ENCODE peak calls at places on chromosomes 5 and 9, in seven cellular contexts. W is glomerular endothelial cell; F is fibroblast of gingiva; E is iris pigment epithelial cell; U is HCEC 1CT; D is stimulated activated CD8-positive, alpha-beta memory T cell treated with anti-CD3 and anti-CD28 coated beads, Interleukin-7, amount 100 ng/mL, for 1 hour; O is stimulated activated CD4-positive, alpha-beta T cell treated with anti-CD3 and anti-CD28 coated beads, Interleukin-15, amount 100 ng/mL, for 48 hours. V is an unnamed sample.

GRCh38 chr9:132749316-132749715 is 79.1 kb downstream of the GTF3C4 start:
- DNase-seq in W (no peak), F (no peak), E (no peak), U (no peak), D (no peak), O (no peak), V (no peak)

GRCh38 chr5:16975950-16976624 is 40.0 kb upstream of the MYO10 start:
- DNase-seq in W (no peak), F (no peak), E (no peak), U (no peak), D (no peak), O (no peak), V (no peak)

GRCh38 chr5:141914154-141914743 is 9.4 kb upstream of the DELE1 start:
- DNase-seq in W (no peak), F (no peak), E (peak), U (no peak), D (no peak), O (no peak), V (no peak)

GRCh38 chr5:113039229-113039628 is 62.6 kb downstream of the DCP2 start:
- DNase-seq in W (no peak), F (no peak), E (no peak), U (no peak), D (no peak), O (no peak), V (no peak)

GRCh38 chr5:95739857-95740256 is 8.7 kb downstream of the RHOBTB3 start:
- DNase-seq in W (no peak), F (no peak), E (no peak), U (no peak), D (no peak), O (no peak), V (no peak)

GRCh38 chr9:38309324-38310195 is 82.9 kb upstream of the ALDH1B1 start:
- DNase-seq in W (no peak), F (no peak), E (peak), U (no peak), D (no peak), O (no peak), V (peak)

GRCh38 chr9:93237535-93237934 is 53.6 kb downstream of the WNK2 start:
- DNase-seq in W (no peak), F (no peak), E (no peak), U (no peak), D (no peak), O (no peak), V (no peak)

GRCh38 chr9:93958121-93958874 is 3.1 kb upstream of the BARX1 start:
- DNase-seq in W (no peak), F (peak), E (no peak), U (no peak), D (no peak), O (no peak), V (no peak)

GRCh38 chr9:76203373-76203772 is 190.9 kb downstream of the RFK start:
- DNase-seq in W (no peak), F (no peak), E (no peak), U (no peak), D (no peak), O (no peak), V (no peak)

GRCh38 chr9:83284766-83285165 is 221.8 kb upstream of the RASEF start:
- DNase-seq in W (no peak), F (no peak), E (no peak), U (no peak), D (no peak), O (no peak), V (no peak)

GRCh38 chr9:132268725-132269352 is 85.9 kb downstream of the SETX start:
- DNase-seq in W (peak), F (peak), E (peak), U (peak), D (peak), O (peak), V (peak)

GRCh38 chr9:28598396-28598795 is 1025.1 kb upstream of the C9orf72 start:
- DNase-seq in W (no peak), F (no peak), E (peak), U (no peak), D (no peak), O (no peak), V (no peak)

GRCh38 chr9:88660611-88661010 is 125.6 kb downstream of the NXNL2 start:
- DNase-seq in W (no peak), F (no peak), E (peak), U (peak), D (no peak), O (no peak), V (no peak)

GRCh38 chr5:115068239-115069086 is 101.2 kb downstream of the TRIM36 start:
- DNase-seq in W (no peak), F (no peak), E (peak), U (peak), D (no peak), O (peak), V (no peak)

GRCh38 chr9:127369428-127369827 is 27.5 kb upstream of the SLC2A8 start:
- DNase-seq in W (no peak), F (no peak), E (no peak), U (no peak), D (no peak), O (no peak), V (no peak)

GRCh38 chr5:32323741-32324140 is 11.0 kb upstream of the MTMR12 start:
- DNase-seq in W (no peak), F (no peak), E (no peak), U (no peak), D (no peak), O (no peak), V (no peak)

GRCh38 chr5:132234684-132235062 is 7.0 kb upstream of the P4HA2 start:
- DNase-seq in W (no peak), F (no peak), E (no peak), U (no peak), D (no peak), O (no peak), V (no peak)

GRCh38 chr9:4762108-4762888 is 21.3 kb upstream of the AK3 start:
- DNase-seq in W (peak), F (peak), E (peak), U (peak), D (peak), O (peak), V (peak)

GRCh38 chr5:111672126-111672525 is 84.9 kb downstream of the NREP start:
- DNase-seq in W (no peak), F (no peak), E (no peak), U (no peak), D (no peak), O (no peak), V (no peak)

GRCh38 chr9:99832558-99832864 is 10.8 kb downstream of the NR4A3 start:
- DNase-seq in W (no peak), F (no peak), E (no peak), U (no peak), D (no peak), O (no peak), V (no peak)

GRCh38 chr9:129604766-129605163 is 16.1 kb downstream of the C9orf50 start:
- DNase-seq in W (no peak), F (no peak), E (no peak), U (no peak), D (no peak), O (no peak), V (no peak)

GRCh38 chr5:128649183-128649582 is 111.1 kb upstream of the FBN2 start:
- DNase-seq in W (peak), F (peak), E (peak), U (peak), D (no peak), O (no peak), V (no peak)

GRCh38 chr5:84303315-84303714 is 81.4 kb downstream of the EDIL3 start:
- DNase-seq in W (no peak), F (no peak), E (peak), U (peak), D (no peak), O (no peak), V (no peak)

GRCh38 chr9:35748858-35749514 is at the start of the genes GBA2 and RGP1:
- DNase-seq in W (no peak), F (peak), E (peak), U (peak), D (peak), O (no peak), V (no peak)

GRCh38 chr9:85536514-85536913 is 205.2 kb downstream of the AGTPBP1 start:
- DNase-seq in W (no peak), F (no peak), E (no peak), U (no peak), D (no peak), O (no peak), V (no peak)

GRCh38 chr9:126198854-126199253 is 127.8 kb upstream of the MVB12B start:
- DNase-seq in W (no peak), F (no peak), E (no peak), U (no peak), D (no peak), O (no peak), V (no peak)

GRCh38 chr9:131621551-131622321 is 76.4 kb downstream of the PRRT1B start:
- DNase-seq in W (no peak), F (no peak), E (no peak), U (no peak), D (no peak), O (no peak), V (no peak)

GRCh38 chr5:95940758-95941682 is 20.6 kb downstream of the ELL2 start:
- DNase-seq in W (no peak), F (no peak), E (no peak), U (no peak), D (no peak), O (no peak), V (no peak)

GRCh38 chr5:176418251-176418650 is 1.9 kb upstream of the CLTB start:
- DNase-seq in W (no peak), F (no peak), E (peak), U (no peak), D (no peak), O (no peak), V (no peak)

GRCh38 chr5:9927521-9927997 is 297.4 kb upstream of the TAS2R1 start:
- DNase-seq in W (no peak), F (no peak), E (peak), U (no peak), D (no peak), O (no peak), V (no peak)

GRCh38 chr5:150155258-150156032 is at the start of gene PDGFRB:
- DNase-seq in W (no peak), F (peak), E (peak), U (peak), D (peak), O (no peak), V (no peak)

GRCh38 chr9:23539311-23539710 is 286.7 kb downstream of the ELAVL2 start:
- DNase-seq in W (no peak), F (no peak), E (no peak), U (no peak), D (no peak), O (no peak), V (no peak)

GRCh38 chr5:79109527-79110492 is 1.8 kb upstream of the BHMT start:
- DNase-seq in W (no peak), F (no peak), E (no peak), U (no peak), D (peak), O (no peak), V (no peak)

GRCh38 chr9:92393686-92394085 is 10.7 kb downstream of the OGN start:
- DNase-seq in W (no peak), F (peak), E (no peak), U (no peak), D (no peak), O (no peak), V (no peak)

GRCh38 chr9:13424204-13424603 is 144.7 kb upstream of the MPDZ start:
- DNase-seq in W (no peak), F (no peak), E (no peak), U (no peak), D (no peak), O (no peak), V (no peak)

GRCh38 chr9:86062845-86063693 is 36.3 kb downstream of the GOLM1 start:
- DNase-seq in W (no peak), F (no peak), E (no peak), U (no peak), D (no peak), O (no peak), V (no peak)

GRCh38 chr5:180813418-180813817 is 10.8 kb upstream of the MGAT1 start:
- DNase-seq in W (no peak), F (no peak), E (no peak), U (no peak), D (no peak), O (no peak), V (no peak)

GRCh38 chr5:159262472-159262858 is 625 bp upstream of the UBLCP1 start:
- DNase-seq in W (no peak), F (no peak), E (no peak), U (peak), D (no peak), O (no peak), V (no peak)

GRCh38 chr5:29720954-29721353 is 1472.5 kb upstream of the CDH6 start:
- DNase-seq in W (no peak), F (no peak), E (no peak), U (no peak), D (no peak), O (no peak), V (no peak)

V was measured in SK-N-MC.